ENCODE peak calls at places on chromosomes 2 and 18, in six cellular contexts. O is stimulated activated CD8-positive, alpha-beta memory T cell treated with anti-CD3 and anti-CD28 coated beads, Interleukin-12 subunit alpha, Interleukin-12 subunit beta, amount 100 ng/mL, for 1 hour; Z is CD8-positive, alpha-beta memory T cell; D is AG10803; F is amniotic stem cell; X is GM12865. C is an unnamed sample.

GRCh38 chr2:38602136-38602731 is 494 bp downstream of the HNRNPLL start:
- DNase-seq in O (peak; percentile 4), Z (peak; percentile 58), D (peak; percentile 11), F (no peak), X (no peak), C (no peak)

GRCh38 chr2:17125989-17126620 is 392.1 kb downstream of the RAD51AP2 start:
- DNase-seq in O (no peak), Z (no peak), D (no peak), F (no peak), X (no peak), C (no peak)

GRCh38 chr2:158392683-158393082 is 63.9 kb downstream of the CCDC148 start:
- DNase-seq in O (no peak), Z (no peak), D (no peak), F (no peak), X (no peak), C (no peak)

GRCh38 chr18:6851480-6851879 is 122.0 kb downstream of the ARHGAP28 start:
- DNase-seq in O (no peak), Z (no peak), D (no peak), F (no peak), X (no peak), C (no peak)

GRCh38 chr18:42765225-42765624 is 350.3 kb downstream of the RIT2 start:
- DNase-seq in O (no peak), Z (no peak), D (no peak), F (no peak), X (no peak), C (no peak)

GRCh38 chr2:75608684-75609333 is 37.8 kb upstream of the MRPL19 start:
- DNase-seq in O (peak; percentile 25), Z (peak; percentile 57), D (peak; percentile 43), F (no peak), X (peak; percentile 67), C (peak; percentile 33)

GRCh38 chr2:152083202-152083601 is 15.6 kb downstream of the CACNB4 start:
- DNase-seq in O (no peak), Z (no peak), D (no peak), F (no peak), X (no peak), C (no peak)

GRCh38 chr2:162317910-162318279 is 589 bp downstream of the IFIH1 start:
- DNase-seq in O (no peak), Z (peak; percentile 52), D (peak; percentile 14), F (no peak), X (peak; percentile 38), C (no peak)

GRCh38 chr2:121089005-121089510 is 195.9 kb downstream of the TFCP2L1 start:
- DNase-seq in O (no peak), Z (no peak), D (no peak), F (no peak), X (no peak), C (no peak)

GRCh38 chr18:22346342-22346967 is 71.3 kb downstream of the CTAGE1 start:
- DNase-seq in O (no peak), Z (peak; percentile 69), D (peak; percentile 48), F (no peak), X (no peak), C (no peak)

GRCh38 chr2:128028668-128029054 is 802 bp upstream of the SAP130 start:
- DNase-seq in O (no peak), Z (no peak), D (no peak), F (no peak), X (no peak), C (no peak)

GRCh38 chr2:85215074-85216050 is 82.2 kb downstream of the TCF7L1 start:
- DNase-seq in O (no peak), Z (no peak), D (peak; percentile 98), F (peak; percentile 53), X (peak; percentile 9), C (no peak)

GRCh38 chr2:217980036-217980435 is 22.8 kb downstream of the TNS1 start:
- DNase-seq in O (no peak), Z (peak; percentile 32), D (peak; percentile 23), F (no peak), X (no peak), C (no peak)

GRCh38 chr2:233329489-233330135 is 22.0 kb downstream of the SAG start:
- DNase-seq in O (no peak), Z (no peak), D (peak; percentile 25), F (no peak), X (no peak), C (peak; percentile 53)

GRCh38 chr2:135984199-135985017 is 1.0 kb downstream of the DARS1 start:
- DNase-seq in O (no peak), Z (no peak), D (no peak), F (no peak), X (no peak), C (no peak)

GRCh38 chr2:27903018-27903417 is 12.5 kb downstream of the BABAM2 start:
- DNase-seq in O (no peak), Z (no peak), D (no peak), F (no peak), X (no peak), C (no peak)

GRCh38 chr2:137654046-137654445 is 310.2 kb upstream of the HNMT start:
- DNase-seq in O (no peak), Z (no peak), D (no peak), F (no peak), X (no peak), C (no peak)

GRCh38 chr2:33059452-33060156 is 112.9 kb downstream of the LTBP1 start:
- DNase-seq in O (no peak), Z (no peak), D (peak; percentile 16), F (no peak), X (no peak), C (no peak)

GRCh38 chr2:3465328-3465727 is 54.0 kb downstream of the ADI1 start:
- DNase-seq in O (no peak), Z (peak; percentile 18), D (no peak), F (no peak), X (no peak), C (no peak)

GRCh38 chr2:157256621-157257020 is 884 bp upstream of the GALNT5 start:
- DNase-seq in O (no peak), Z (no peak), D (no peak), F (no peak), X (peak; percentile 94), C (no peak)

GRCh38 chr2:112814278-112814677 is 22.3 kb downstream of the IL1B start:
- DNase-seq in O (no peak), Z (no peak), D (peak; percentile 71), F (peak; percentile 7), X (no peak), C (no peak)

GRCh38 chr2:223815186-223815883 is 22.0 kb downstream of the AP1S3 start:
- DNase-seq in O (no peak), Z (no peak), D (peak; percentile 64), F (peak; percentile 88), X (no peak), C (no peak)

GRCh38 chr2:234331566-234331965 is 165.3 kb downstream of the ARL4C start:
- DNase-seq in O (no peak), Z (no peak), D (no peak), F (no peak), X (no peak), C (no peak)

GRCh38 chr2:224401641-224402342 is at the start of gene FAM124B:
- DNase-seq in O (peak; percentile 4), Z (no peak), D (peak; percentile 29), F (no peak), X (peak; percentile 8), C (no peak)

GRCh38 chr2:154264024-154264423 is 392.3 kb downstream of the GALNT13 start:
- DNase-seq in O (no peak), Z (no peak), D (no peak), F (no peak), X (no peak), C (no peak)

GRCh38 chr2:47043142-47043890 is 111.8 kb downstream of the STPG4 start:
- DNase-seq in O (no peak), Z (no peak), D (peak; percentile 96), F (peak; percentile 77), X (no peak), C (no peak)

GRCh38 chr2:62201307-62201706 is 5.4 kb downstream of the B3GNT2 start:
- DNase-seq in O (no peak), Z (no peak), D (peak; percentile 45), F (no peak), X (no peak), C (no peak)

GRCh38 chr18:9055185-9055584 is 47.3 kb upstream of the NDUFV2 start:
- DNase-seq in O (no peak), Z (no peak), D (peak; percentile 93), F (peak; percentile 61), X (peak; percentile 56), C (no peak)

GRCh38 chr2:126770466-126770865 is 114.5 kb downstream of the GYPC start:
- DNase-seq in O (no peak), Z (no peak), D (no peak), F (no peak), X (no peak), C (no peak)

GRCh38 chr2:113700186-113700841 is 56.1 kb downstream of the SLC35F5 start:
- DNase-seq in O (no peak), Z (peak; percentile 73), D (no peak), F (no peak), X (peak; percentile 90), C (no peak)

GRCh38 chr18:32386466-32386865 is 84.2 kb downstream of the GAREM1 start:
- DNase-seq in O (no peak), Z (no peak), D (no peak), F (no peak), X (no peak), C (no peak)

GRCh38 chr2:128090575-128090908 is 458 bp upstream of the UGGT1 start:
- DNase-seq in O (no peak), Z (no peak), D (no peak), F (no peak), X (no peak), C (no peak)

GRCh38 chr2:237281900-237282306 is 132.1 kb downstream of the COL6A3 start:
- DNase-seq in O (no peak), Z (no peak), D (peak; percentile 99), F (peak; percentile 63), X (no peak), C (no peak)

GRCh38 chr2:238412067-238412767 is 14.5 kb upstream of the ASB1 start:
- DNase-seq in O (no peak), Z (no peak), D (no peak), F (no peak), X (no peak), C (no peak)

GRCh38 chr2:166891727-166892126 is 3.4 kb downstream of the XIRP2 start:
- DNase-seq in O (no peak), Z (no peak), D (no peak), F (no peak), X (no peak), C (no peak)

GRCh38 chr2:239233576-239233975 is 167.2 kb downstream of the HDAC4 start:
- DNase-seq in O (no peak), Z (no peak), D (no peak), F (no peak), X (no peak), C (no peak)

GRCh38 chr18:6891788-6892187 is 162.3 kb downstream of the ARHGAP28 start:
- DNase-seq in O (no peak), Z (no peak), D (no peak), F (no peak), X (no peak), C (no peak)

C was measured in NCI-H1092.